ENCODE peak calls at places on chromosomes 7 and 10, in six cellular contexts. D is endothelial cell; B is activated CD8-positive, alpha-beta T cell treated with anti-CD3 and anti-CD28 coated beads for 36 hours; A is dorsolateral prefrontal cortex; T is GM13976; C is B cell. O is an unnamed sample.

GRCh38 chr7:51376420-51377092 is 59.9 kb upstream of the COBL start:
- DNase-seq in D (no peak), B (no peak), A (no peak), T (no peak), C (no peak), O (no peak)

GRCh38 chr10:128463991-128464755 is 337.9 kb upstream of the MKI67 start:
- DNase-seq in D (peak), B (peak), A (no peak), T (no peak), C (peak), O (no peak)

GRCh38 chr10:133401500-133401899 is 7.5 kb downstream of the MTG1 start:
- DNase-seq in D (no peak), B (no peak), A (no peak), T (peak), C (peak), O (no peak)

GRCh38 chr7:132485600-132486594 is 90.4 kb downstream of the PLXNA4 start:
- DNase-seq in D (no peak), B (peak), A (no peak), T (no peak), C (no peak), O (no peak)

GRCh38 chr10:118662228-118663035 is 67.0 kb upstream of the PRLHR start:
- DNase-seq in D (no peak), B (no peak), A (no peak), T (no peak), C (no peak), O (no peak)

GRCh38 chr7:111516612-111517011 is 45.7 kb downstream of the IMMP2L start:
- DNase-seq in D (no peak), B (no peak), A (no peak), T (no peak), C (no peak), O (no peak)

GRCh38 chr10:19245889-19246841 is 197.6 kb downstream of the MALRD1 start:
- DNase-seq in D (no peak), B (no peak), A (no peak), T (no peak), C (no peak), O (no peak)

GRCh38 chr7:135682191-135682590 is 19.9 kb downstream of the STMP1 start:
- DNase-seq in D (no peak), B (no peak), A (no peak), T (no peak), C (no peak), O (no peak)

GRCh38 chr7:55246181-55246580 is 119.0 kb upstream of the LANCL2 start:
- DNase-seq in D (no peak), B (no peak), A (no peak), T (no peak), C (no peak), O (no peak)

GRCh38 chr7:123635551-123636359 is 19.9 kb upstream of the LMOD2 start:
- DNase-seq in D (no peak), B (no peak), A (no peak), T (peak), C (no peak), O (no peak)

GRCh38 chr7:115962340-115962739 is 68.2 kb downstream of the TFEC start:
- DNase-seq in D (no peak), B (no peak), A (no peak), T (no peak), C (no peak), O (no peak)

GRCh38 chr7:92835140-92835850 is 1.1 kb downstream of the CDK6 start:
- DNase-seq in D (peak), B (peak), A (peak), T (peak), C (peak), O (peak)

GRCh38 chr7:128880791-128881457 is 18.3 kb downstream of the ATP6V1F start:
- DNase-seq in D (no peak), B (no peak), A (no peak), T (no peak), C (no peak), O (no peak)

GRCh38 chr10:31157125-31157983 is 125.7 kb upstream of the ZNF438 start:
- DNase-seq in D (no peak), B (no peak), A (peak), T (no peak), C (no peak), O (no peak)

GRCh38 chr7:42869131-42870020 is 42.5 kb downstream of the C7orf25 start:
- DNase-seq in D (no peak), B (peak), A (no peak), T (peak), C (no peak), O (peak)

GRCh38 chr7:119329715-119330114 is 943.3 kb upstream of the KCND2 start:
- DNase-seq in D (no peak), B (no peak), A (no peak), T (no peak), C (no peak), O (no peak)

GRCh38 chr10:323651-324293 is 188.5 kb downstream of the ZMYND11 start:
- DNase-seq in D (no peak), B (peak), A (peak), T (peak), C (peak), O (peak)

GRCh38 chr10:48890904-48891839 is 48.5 kb downstream of the LRRC18 start:
- DNase-seq in D (no peak), B (no peak), A (no peak), T (no peak), C (no peak), O (no peak)

GRCh38 chr10:43957267-43958070 is 308.8 kb upstream of the ZNF32 start:
- DNase-seq in D (no peak), B (no peak), A (peak), T (no peak), C (no peak), O (no peak)

GRCh38 chr10:50385610-50386009 is 134.3 kb upstream of the ASAH2 start:
- DNase-seq in D (no peak), B (no peak), A (peak), T (no peak), C (no peak), O (no peak)

GRCh38 chr7:46682841-46683624 is 762.0 kb upstream of the IGFBP3 start:
- DNase-seq in D (no peak), B (no peak), A (no peak), T (no peak), C (no peak), O (no peak)

GRCh38 chr7:43791-44540 is 148.4 kb upstream of the FAM20C start:
- DNase-seq in D (no peak), B (no peak), A (no peak), T (no peak), C (no peak), O (no peak)

GRCh38 chr7:158274996-158275395 is 312.6 kb downstream of the PTPRN2 start:
- DNase-seq in D (no peak), B (no peak), A (peak), T (no peak), C (no peak), O (no peak)

GRCh38 chr10:70621497-70622078 is 19.0 kb upstream of the PRF1 start:
- DNase-seq in D (no peak), B (no peak), A (no peak), T (no peak), C (no peak), O (no peak)

GRCh38 chr10:15715619-15716227 is 4.0 kb downstream of the ITGA8 start:
- DNase-seq in D (peak), B (no peak), A (no peak), T (no peak), C (no peak), O (no peak)

GRCh38 chr7:135342887-135343286 is 109.2 kb downstream of the STRA8 start:
- DNase-seq in D (no peak), B (no peak), A (peak), T (no peak), C (peak), O (no peak)

GRCh38 chr7:69399038-69399800 is 199.1 kb upstream of the AUTS2 start:
- DNase-seq in D (no peak), B (no peak), A (peak), T (no peak), C (no peak), O (no peak)

GRCh38 chr7:98398567-98399372 is 2.1 kb downstream of the BAIAP2L1 start:
- DNase-seq in D (no peak), B (no peak), A (no peak), T (no peak), C (no peak), O (no peak)

GRCh38 chr7:1295776-1296726 is 63.4 kb downstream of the UNCX start:
- DNase-seq in D (no peak), B (no peak), A (no peak), T (no peak), C (no peak), O (no peak)

GRCh38 chr7:99380823-99381663 is 6.5 kb downstream of the ARPC1B start:
- DNase-seq in D (no peak), B (peak), A (no peak), T (peak), C (peak), O (peak)

GRCh38 chr7:133887459-133887858 is 239.7 kb upstream of the LRGUK start:
- DNase-seq in D (no peak), B (no peak), A (no peak), T (no peak), C (no peak), O (no peak)

GRCh38 chr7:133504825-133505224 is 251.9 kb downstream of the EXOC4 start:
- DNase-seq in D (no peak), B (no peak), A (no peak), T (no peak), C (no peak), O (no peak)

GRCh38 chr7:100573691-100574361 is at the start of gene SAP25:
- DNase-seq in D (peak), B (no peak), A (no peak), T (no peak), C (no peak), O (no peak)
- TF ChIP-seq CTCF in D (peak), B (no peak), A (no peak), T (no peak), C (no peak), O (no peak)

GRCh38 chr10:116122664-116123063 is 150.3 kb downstream of the GFRA1 start:
- DNase-seq in D (no peak), B (no peak), A (no peak), T (no peak), C (no peak), O (no peak)

GRCh38 chr10:116124777-116125176 is 148.2 kb downstream of the GFRA1 start:
- DNase-seq in D (no peak), B (no peak), A (no peak), T (no peak), C (no peak), O (no peak)

GRCh38 chr10:116122126-116122525 is 150.9 kb downstream of the GFRA1 start:
- DNase-seq in D (no peak), B (no peak), A (no peak), T (no peak), C (no peak), O (no peak)

GRCh38 chr10:116118851-116119250 is 154.2 kb downstream of the GFRA1 start:
- DNase-seq in D (no peak), B (no peak), A (no peak), T (no peak), C (no peak), O (no peak)

GRCh38 chr10:116120688-116121087 is 152.3 kb downstream of the GFRA1 start:
- DNase-seq in D (peak), B (peak), A (no peak), T (no peak), C (no peak), O (no peak)
- TF ChIP-seq CTCF in D (peak), B (peak), A (no peak), T (no peak), C (no peak), O (no peak)

GRCh38 chr10:79436850-79437103 is 8.6 kb downstream of the ZCCHC24 start:
- DNase-seq in D (no peak), B (no peak), A (peak), T (no peak), C (no peak), O (no peak)

GRCh38 chr10:79438699-79439085 is 6.7 kb downstream of the ZCCHC24 start:
- DNase-seq in D (no peak), B (no peak), A (peak), T (no peak), C (no peak), O (no peak)

GRCh38 chr10:79437111-79437814 is 8.2 kb downstream of the ZCCHC24 start:
- DNase-seq in D (no peak), B (no peak), A (peak), T (no peak), C (no peak), O (no peak)

GRCh38 chr10:79436066-79436849 is 9.2 kb downstream of the ZCCHC24 start:
- DNase-seq in D (no peak), B (no peak), A (peak), T (peak), C (no peak), O (no peak)

GRCh38 chr10:79438021-79438698 is 7.3 kb downstream of the ZCCHC24 start:
- DNase-seq in D (no peak), B (no peak), A (peak), T (no peak), C (no peak), O (no peak)
- TF ChIP-seq CTCF in D (no peak), B (no peak), A (peak), T (no peak), C (no peak), O (no peak)

GRCh38 chr7:16708980-16709379 is 44.6 kb upstream of the TSPAN13 start:
- DNase-seq in D (no peak), B (no peak), A (no peak), T (no peak), C (no peak), O (no peak)
- TF ChIP-seq CTCF in D (no peak), B (no peak), A (no peak), T (no peak), C (no peak), O (no peak)

DNA sequence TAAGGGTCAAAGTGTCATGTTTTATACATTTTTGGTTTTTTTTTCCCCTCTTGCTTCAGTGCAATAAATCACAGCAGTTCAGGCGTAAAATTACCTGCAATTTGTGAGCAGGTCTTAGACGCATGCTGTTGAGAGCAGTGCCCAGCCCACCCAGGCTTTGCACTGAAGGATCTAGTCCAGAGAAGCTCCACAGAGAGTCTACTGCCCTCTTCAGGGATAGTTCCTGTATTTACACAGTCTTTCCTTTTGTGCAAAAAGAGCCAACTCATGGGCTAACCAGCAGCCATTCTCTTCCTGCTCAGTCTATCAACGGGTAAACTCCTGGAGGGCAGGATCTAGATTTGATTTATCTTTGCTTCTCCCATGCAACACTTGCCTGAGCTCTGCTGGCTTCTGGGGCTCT is 82.2 kb upstream of the NAMPT start:
- DNase-seq in D (no peak), B (no peak), A (no peak), T (no peak), C (no peak), O (peak)
- TF ChIP-seq CTCF in D (no peak), B (no peak), A (no peak), T (no peak), C (peak), O (no peak)

GRCh38 chr10:12719365-12719764 is 282.1 kb downstream of the CCDC3 start:
- DNase-seq in D (no peak), B (no peak), A (no peak), T (no peak), C (no peak), O (no peak)

GRCh38 chr10:12716042-12716441 is 285.5 kb downstream of the CCDC3 start:
- DNase-seq in D (no peak), B (no peak), A (no peak), T (no peak), C (no peak), O (no peak)

GRCh38 chr10:12721334-12721733 is 280.2 kb downstream of the CCDC3 start:
- DNase-seq in D (no peak), B (no peak), A (no peak), T (no peak), C (no peak), O (no peak)

GRCh38 chr10:12720217-12720981 is 281.1 kb downstream of the CCDC3 start:
- DNase-seq in D (no peak), B (peak), A (no peak), T (no peak), C (no peak), O (no peak)

GRCh38 chr10:12717981-12718707 is 283.4 kb downstream of the CCDC3 start:
- DNase-seq in D (no peak), B (no peak), A (no peak), T (no peak), C (no peak), O (no peak)
- TF ChIP-seq CTCF in D (no peak), B (no peak), A (peak), T (no peak), C (no peak), O (no peak)

GRCh38 chr7:104416866-104417393 is 88.5 kb downstream of the LHFPL3 start:
- DNase-seq in D (no peak), B (no peak), A (no peak), T (no peak), C (no peak), O (no peak)
- TF ChIP-seq CTCF in D (no peak), B (no peak), A (no peak), T (no peak), C (no peak), O (no peak)

DNA sequence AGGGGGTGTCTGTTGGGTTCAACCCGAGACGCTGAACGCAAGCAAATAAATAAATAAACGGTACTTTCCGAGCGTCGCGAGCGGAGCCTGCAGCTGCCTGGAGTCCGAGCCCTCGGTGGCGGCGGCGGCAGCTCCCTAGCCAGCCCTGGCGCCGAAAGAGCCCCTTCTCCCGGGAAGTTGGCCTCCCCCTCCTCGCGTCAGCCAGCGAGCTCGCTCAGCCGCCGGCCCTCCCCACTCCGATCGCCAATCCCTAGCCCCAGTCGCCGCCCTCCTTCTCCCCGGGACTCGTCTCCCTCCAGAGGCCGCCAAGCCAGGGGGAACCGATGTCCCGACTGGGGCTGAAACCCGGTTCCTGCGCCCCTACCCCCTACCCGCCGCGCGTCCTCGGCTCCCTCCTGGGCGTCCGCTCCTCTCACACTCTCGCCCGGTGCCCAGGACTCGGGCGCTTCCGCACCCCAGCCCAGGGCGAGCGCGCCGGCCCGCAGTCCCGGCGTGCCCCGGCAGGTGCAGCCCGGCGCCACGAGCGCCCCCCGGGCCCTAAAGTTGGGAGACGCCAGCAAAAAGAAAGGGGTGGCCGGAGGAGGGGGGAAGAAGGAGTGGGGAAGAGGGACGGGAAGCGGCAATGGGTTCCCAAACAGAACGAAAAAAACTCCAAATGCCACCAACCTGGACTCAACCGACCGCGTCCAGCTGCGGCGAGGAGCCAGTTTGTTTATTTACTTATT is at the start of gene GFRA1:
- DNase-seq in D (peak), B (no peak), A (peak), T (peak), C (no peak), O (peak)
- TF ChIP-seq CTCF in D (peak), B (no peak), A (no peak), T (no peak), C (no peak), O (no peak)

GRCh38 chr10:17787087-17787942 is 21.8 kb upstream of the MRC1 start:
- DNase-seq in D (no peak), B (no peak), A (no peak), T (no peak), C (no peak), O (no peak)
- TF ChIP-seq CTCF in D (no peak), B (no peak), A (no peak), T (no peak), C (no peak), O (no peak)

DNA sequence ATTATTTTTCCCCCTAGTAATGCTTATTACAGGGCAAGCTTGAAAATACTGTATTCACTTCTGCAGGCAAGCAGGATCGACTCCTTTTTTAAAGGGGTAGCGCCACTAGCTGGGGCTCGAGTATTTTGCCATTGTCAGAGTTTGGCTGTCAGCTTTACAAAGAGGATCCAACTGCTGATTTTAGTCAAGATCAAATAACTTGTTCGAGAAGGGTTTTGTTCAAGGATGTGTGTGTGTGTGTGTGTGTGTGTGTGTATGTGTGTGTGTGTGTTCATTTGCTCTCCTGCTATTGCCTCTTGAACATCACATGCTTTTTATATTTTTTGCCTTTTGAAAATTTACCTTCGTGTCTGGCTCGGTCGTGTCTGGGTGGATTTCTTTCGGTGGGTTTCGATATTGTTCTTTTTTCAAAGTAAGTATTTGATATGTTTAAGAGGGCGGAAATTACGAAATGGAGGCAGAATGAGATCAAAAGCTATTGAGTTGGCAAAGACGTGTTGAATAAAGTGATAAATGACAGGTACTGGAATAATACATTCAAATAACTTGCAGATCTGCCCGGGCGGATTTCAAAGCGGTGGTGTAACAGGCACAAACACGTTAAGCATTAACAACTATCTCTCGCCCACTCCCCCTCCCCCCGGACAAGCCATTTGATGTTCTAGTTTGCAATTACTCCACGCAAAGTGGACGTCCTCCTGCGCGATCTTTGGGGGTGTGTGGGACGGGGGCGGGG is 1.1 kb downstream of the ARID5B start:
- DNase-seq in D (peak), B (peak), A (peak), T (peak), C (peak), O (peak)
- TF ChIP-seq CTCF in D (no peak), B (no peak), A (peak), T (peak), C (no peak), O (no peak)

O was measured in GM20000.